ENCODE peak calls at places on chromosome 15, in eight cellular contexts. One of them, this sample, is unnamed.
A peak's percentile ranks its signal among the peaks of the same experiment; 100 is the strongest.

GRCh38 chr15:31893770-31894169 is 136.5 kb upstream of the CHRNA7 start:
- DNase-seq in GM23338: no peak
- DNase-seq in mammary epithelial cell: no peak
- DNase-seq in neural progenitor cell: no peak
- DNase-seq in endodermal cell: no peak
- DNase-seq in fibroblast of lung: no peak
- DNase-seq in mesenchymal stem cell: no peak
- DNase-seq in left lung: no peak
- DNase-seq in this sample: no peak

GRCh38 chr15:39013262-39013661 is 448.6 kb upstream of the RASGRP1 start:
- DNase-seq in fibroblast of lung: no peak
- DNase-seq in GM23338: no peak
- DNase-seq in endodermal cell: no peak
- DNase-seq in left lung: no peak
- DNase-seq in mammary epithelial cell: no peak
- DNase-seq in mesenchymal stem cell: no peak
- DNase-seq in neural progenitor cell: no peak
- DNase-seq in this sample: no peak

GRCh38 chr15:97961067-97961954 is 808 bp downstream of the ARRDC4 start:
- DNase-seq in left lung: peak; percentile 88
- DNase-seq in neural progenitor cell: peak; percentile 43
- DNase-seq in fibroblast of lung: no peak
- DNase-seq in mammary epithelial cell: peak; percentile 40
- DNase-seq in mesenchymal stem cell: peak; percentile 20
- DNase-seq in endodermal cell: peak; percentile 82
- DNase-seq in GM23338: peak; percentile 62
- DNase-seq in this sample: no peak

GRCh38 chr15:82832601-82833209 is 23.3 kb downstream of the WHAMM start:
- DNase-seq in mesenchymal stem cell: peak; percentile 86
- DNase-seq in GM23338: no peak
- DNase-seq in left lung: no peak
- DNase-seq in fibroblast of lung: peak; percentile 93
- DNase-seq in mammary epithelial cell: peak; percentile 94
- DNase-seq in neural progenitor cell: no peak
- DNase-seq in endodermal cell: no peak
- DNase-seq in this sample: peak; percentile 89

GRCh38 chr15:78111788-78112187 is 19.4 kb downstream of the SH2D7 start:
- DNase-seq in mesenchymal stem cell: no peak
- DNase-seq in left lung: no peak
- DNase-seq in endodermal cell: no peak
- DNase-seq in fibroblast of lung: no peak
- DNase-seq in GM23338: no peak
- DNase-seq in mammary epithelial cell: no peak
- DNase-seq in neural progenitor cell: no peak
- DNase-seq in this sample: no peak

GRCh38 chr15:85559530-85559929 is 179.1 kb downstream of the AKAP13 start:
- DNase-seq in mesenchymal stem cell: no peak
- DNase-seq in endodermal cell: no peak
- DNase-seq in GM23338: peak; percentile 24
- DNase-seq in mammary epithelial cell: no peak
- DNase-seq in left lung: no peak
- DNase-seq in neural progenitor cell: no peak
- DNase-seq in fibroblast of lung: no peak
- DNase-seq in this sample: no peak

GRCh38 chr15:75034615-75035014 is 11.2 kb downstream of the PPCDC start:
- DNase-seq in fibroblast of lung: no peak
- DNase-seq in GM23338: no peak
- DNase-seq in endodermal cell: no peak
- DNase-seq in neural progenitor cell: no peak
- DNase-seq in mesenchymal stem cell: no peak
- DNase-seq in mammary epithelial cell: no peak
- DNase-seq in left lung: no peak
- DNase-seq in this sample: no peak

GRCh38 chr15:75578206-75578947 is 738 bp downstream of the PTPN9 start:
- DNase-seq in mammary epithelial cell: peak; percentile 14
- DNase-seq in left lung: peak; percentile 91
- DNase-seq in fibroblast of lung: peak; percentile 34
- DNase-seq in mesenchymal stem cell: no peak
- DNase-seq in neural progenitor cell: peak; percentile 70
- DNase-seq in GM23338: peak; percentile 41
- DNase-seq in endodermal cell: peak; percentile 64
- DNase-seq in this sample: no peak

GRCh38 chr15:85743392-85744045 is 51.2 kb downstream of the KLHL25 start:
- DNase-seq in GM23338: no peak
- DNase-seq in neural progenitor cell: no peak
- DNase-seq in mesenchymal stem cell: no peak
- DNase-seq in fibroblast of lung: no peak
- DNase-seq in endodermal cell: peak; percentile 30
- DNase-seq in mammary epithelial cell: no peak
- DNase-seq in left lung: no peak
- DNase-seq in this sample: no peak

GRCh38 chr15:65032823-65033537 is 3.5 kb upstream of the MTFMT start:
- DNase-seq in fibroblast of lung: peak; percentile 61
- DNase-seq in mammary epithelial cell: peak; percentile 55
- DNase-seq in endodermal cell: peak; percentile 94
- DNase-seq in left lung: peak; percentile 77
- DNase-seq in GM23338: peak; percentile 92
- DNase-seq in mesenchymal stem cell: peak; percentile 84
- DNase-seq in neural progenitor cell: peak; percentile 92
- DNase-seq in this sample: peak; percentile 92

GRCh38 chr15:55197362-55197705 is 593 bp upstream of the RSL24D1 start:
- DNase-seq in neural progenitor cell: no peak
- DNase-seq in left lung: no peak
- DNase-seq in fibroblast of lung: no peak
- DNase-seq in mammary epithelial cell: no peak
- DNase-seq in mesenchymal stem cell: no peak
- DNase-seq in GM23338: peak; percentile 9
- DNase-seq in endodermal cell: no peak
- DNase-seq in this sample: no peak

GRCh38 chr15:67613708-67614107 is 71.2 kb downstream of the MAP2K5 start:
- DNase-seq in GM23338: peak; percentile 68
- DNase-seq in fibroblast of lung: no peak
- DNase-seq in left lung: no peak
- DNase-seq in mammary epithelial cell: no peak
- DNase-seq in neural progenitor cell: no peak
- DNase-seq in mesenchymal stem cell: no peak
- DNase-seq in endodermal cell: no peak
- DNase-seq in this sample: no peak

GRCh38 chr15:51493892-51494291 is 128.7 kb downstream of the DMXL2 start:
- DNase-seq in neural progenitor cell: no peak
- DNase-seq in GM23338: no peak
- DNase-seq in mesenchymal stem cell: peak; percentile 58
- DNase-seq in fibroblast of lung: peak; percentile 55
- DNase-seq in mammary epithelial cell: no peak
- DNase-seq in endodermal cell: no peak
- DNase-seq in left lung: no peak
- DNase-seq in this sample: no peak

GRCh38 chr15:65414841-65415621 is 7.7 kb downstream of the IGDCC4 start:
- DNase-seq in endodermal cell: peak; percentile 94
- DNase-seq in mammary epithelial cell: no peak
- DNase-seq in neural progenitor cell: peak; percentile 95
- DNase-seq in left lung: no peak
- DNase-seq in mesenchymal stem cell: peak; percentile 89
- DNase-seq in fibroblast of lung: peak; percentile 69
- DNase-seq in GM23338: peak; percentile 97
- DNase-seq in this sample: peak; percentile 45

GRCh38 chr15:73952913-73953750 is 26.9 kb downstream of the LOXL1 start:
- DNase-seq in mammary epithelial cell: no peak
- DNase-seq in GM23338: no peak
- DNase-seq in fibroblast of lung: no peak
- DNase-seq in mesenchymal stem cell: no peak
- DNase-seq in endodermal cell: no peak
- DNase-seq in neural progenitor cell: no peak
- DNase-seq in left lung: no peak
- DNase-seq in this sample: no peak

GRCh38 chr15:99729920-99730319 is 3.3 kb downstream of the LYSMD4 start:
- DNase-seq in GM23338: peak; percentile 64
- DNase-seq in mesenchymal stem cell: peak; percentile 52
- DNase-seq in fibroblast of lung: peak; percentile 41
- DNase-seq in endodermal cell: peak; percentile 79
- DNase-seq in neural progenitor cell: peak; percentile 54
- DNase-seq in mammary epithelial cell: peak; percentile 48
- DNase-seq in left lung: no peak
- DNase-seq in this sample: no peak

GRCh38 chr15:79680721-79681120 is 216.1 kb downstream of the MTHFS start:
- DNase-seq in left lung: no peak
- DNase-seq in endodermal cell: peak; percentile 62
- DNase-seq in neural progenitor cell: peak; percentile 89
- DNase-seq in mammary epithelial cell: peak; percentile 85
- DNase-seq in fibroblast of lung: peak; percentile 88
- DNase-seq in GM23338: peak; percentile 36
- DNase-seq in mesenchymal stem cell: peak; percentile 62
- DNase-seq in this sample: peak; percentile 85

GRCh38 chr15:33007295-33007855 is 187.1 kb downstream of the FMN1 start:
- DNase-seq in fibroblast of lung: peak; percentile 62
- DNase-seq in mesenchymal stem cell: peak; percentile 20
- DNase-seq in endodermal cell: peak; percentile 62
- DNase-seq in mammary epithelial cell: peak; percentile 17
- DNase-seq in neural progenitor cell: peak; percentile 59
- DNase-seq in GM23338: peak; percentile 68
- DNase-seq in left lung: no peak
- DNase-seq in this sample: no peak

GRCh38 chr15:68481321-68481720 is 49.4 kb upstream of the ITGA11 start:
- DNase-seq in endodermal cell: peak; percentile 30
- DNase-seq in GM23338: no peak
- DNase-seq in neural progenitor cell: no peak
- DNase-seq in mesenchymal stem cell: no peak
- DNase-seq in mammary epithelial cell: no peak
- DNase-seq in fibroblast of lung: no peak
- DNase-seq in left lung: no peak
- DNase-seq in this sample: no peak

GRCh38 chr15:58065445-58066041 is at the start of gene ALDH1A2:
- DNase-seq in left lung: peak; percentile 89
- DNase-seq in mammary epithelial cell: no peak
- DNase-seq in mesenchymal stem cell: no peak
- DNase-seq in fibroblast of lung: no peak
- DNase-seq in endodermal cell: peak; percentile 78
- DNase-seq in GM23338: peak; percentile 80
- DNase-seq in neural progenitor cell: peak; percentile 71
- DNase-seq in this sample: no peak

GRCh38 chr15:40939909-40940801 is 11.0 kb downstream of the DLL4 start:
- DNase-seq in endodermal cell: no peak
- DNase-seq in fibroblast of lung: no peak
- DNase-seq in mesenchymal stem cell: no peak
- DNase-seq in left lung: no peak
- DNase-seq in GM23338: no peak
- DNase-seq in neural progenitor cell: no peak
- DNase-seq in mammary epithelial cell: no peak
- DNase-seq in this sample: no peak

GRCh38 chr15:89669941-89670340 is 9.2 kb downstream of the PLIN1 start:
- DNase-seq in endodermal cell: no peak
- DNase-seq in fibroblast of lung: no peak
- DNase-seq in left lung: no peak
- DNase-seq in mammary epithelial cell: no peak
- DNase-seq in mesenchymal stem cell: no peak
- DNase-seq in neural progenitor cell: no peak
- DNase-seq in GM23338: no peak
- DNase-seq in this sample: no peak

GRCh38 chr15:25244731-25245585 is 193.9 kb downstream of the UBE3A start:
- DNase-seq in endodermal cell: peak; percentile 21
- DNase-seq in fibroblast of lung: no peak
- DNase-seq in GM23338: no peak
- DNase-seq in mammary epithelial cell: no peak
- DNase-seq in left lung: peak; percentile 53
- DNase-seq in neural progenitor cell: no peak
- DNase-seq in mesenchymal stem cell: no peak
- DNase-seq in this sample: peak; percentile 32

GRCh38 chr15:49270541-49271421 is 100.7 kb downstream of the GALK2 start:
- DNase-seq in GM23338: peak; percentile 38
- DNase-seq in fibroblast of lung: peak; percentile 97
- DNase-seq in mammary epithelial cell: no peak
- DNase-seq in neural progenitor cell: peak; percentile 23
- DNase-seq in endodermal cell: peak; percentile 46
- DNase-seq in mesenchymal stem cell: no peak
- DNase-seq in left lung: no peak
- DNase-seq in this sample: peak; percentile 10

GRCh38 chr15:93974804-93975481 is 256.4 kb upstream of the MCTP2 start:
- DNase-seq in neural progenitor cell: peak; percentile 75
- DNase-seq in mammary epithelial cell: peak; percentile 33
- DNase-seq in fibroblast of lung: peak; percentile 44
- DNase-seq in GM23338: peak; percentile 85
- DNase-seq in mesenchymal stem cell: no peak
- DNase-seq in endodermal cell: peak; percentile 74
- DNase-seq in left lung: no peak
- DNase-seq in this sample: no peak

GRCh38 chr15:92395557-92395956 is 1.9 kb downstream of the ST8SIA2 start:
- DNase-seq in left lung: no peak
- DNase-seq in mammary epithelial cell: no peak
- DNase-seq in endodermal cell: no peak
- DNase-seq in fibroblast of lung: no peak
- DNase-seq in mesenchymal stem cell: no peak
- DNase-seq in neural progenitor cell: no peak
- DNase-seq in GM23338: no peak
- DNase-seq in this sample: no peak
- H3K4me3 ChIP-seq in left lung: no peak overlapping the region
- H3K4me3 ChIP-seq in mammary epithelial cell: no peak overlapping the region
- H3K4me3 ChIP-seq in endodermal cell: peak overlapping the region; percentile 83
- H3K4me3 ChIP-seq in fibroblast of lung: no peak overlapping the region
- H3K4me3 ChIP-seq in mesenchymal stem cell: no peak overlapping the region
- H3K4me3 ChIP-seq in neural progenitor cell: peak overlapping the region; percentile 88
- H3K4me3 ChIP-seq in GM23338: peak overlapping the region; percentile 96
- H3K4me3 ChIP-seq in this sample: peak overlapping the region; percentile 57

DNA sequence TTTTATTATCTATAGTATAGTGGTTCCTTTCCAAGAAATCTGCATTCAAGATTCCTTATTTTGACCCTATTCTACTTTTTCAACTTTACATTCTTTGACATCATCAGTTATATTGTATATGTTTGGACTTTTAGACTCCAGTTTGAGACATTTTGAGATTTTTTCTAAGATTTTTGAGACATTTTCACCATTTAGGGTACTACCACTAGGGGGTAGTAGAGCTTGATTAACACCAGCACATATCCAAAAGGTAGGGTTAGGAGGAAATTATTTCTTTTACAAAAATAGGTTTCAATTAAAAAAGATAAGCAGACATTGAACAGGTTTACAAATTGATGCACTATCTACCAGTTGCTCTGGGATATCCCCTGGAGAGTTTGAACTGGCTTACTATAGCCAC is 262.5 kb downstream of the SCAPER start:
- DNase-seq in GM23338: peak; percentile 32
- DNase-seq in left lung: no peak
- DNase-seq in endodermal cell: no peak
- DNase-seq in neural progenitor cell: no peak
- DNase-seq in mammary epithelial cell: no peak
- DNase-seq in mesenchymal stem cell: no peak
- DNase-seq in fibroblast of lung: no peak
- DNase-seq in this sample: no peak
- H3K36me3 ChIP-seq in GM23338: no peaks in the 10 kb centered on the region
- H3K36me3 ChIP-seq in left lung: no peaks in the 10 kb centered on the region
- H3K36me3 ChIP-seq in endodermal cell: no peaks in the 10 kb centered on the region
- H3K36me3 ChIP-seq in neural progenitor cell: no peaks in the 10 kb centered on the region
- H3K36me3 ChIP-seq in mammary epithelial cell: no peaks in the 10 kb centered on the region
- H3K36me3 ChIP-seq in mesenchymal stem cell: peaks cover 3% of the 10 kb centered on the region
- H3K36me3 ChIP-seq in fibroblast of lung: no peaks in the 10 kb centered on the region
- H3K36me3 ChIP-seq in this sample: no peaks in the 10 kb centered on the region

GRCh38 chr15:62619105-62619504 is 423.4 kb upstream of the TPM1 start:
- DNase-seq in neural progenitor cell: no peak
- DNase-seq in mesenchymal stem cell: no peak
- DNase-seq in left lung: no peak
- DNase-seq in mammary epithelial cell: no peak
- DNase-seq in endodermal cell: no peak
- DNase-seq in GM23338: no peak
- DNase-seq in fibroblast of lung: peak; percentile 43
- DNase-seq in this sample: peak; percentile 38
- H3K27ac ChIP-seq in neural progenitor cell: no peak overlapping the region
- H3K27ac ChIP-seq in mesenchymal stem cell: peak overlapping the region; percentile 59
- H3K27ac ChIP-seq in left lung: no peak overlapping the region
- H3K27ac ChIP-seq in mammary epithelial cell: peak overlapping the region; percentile 13
- H3K27ac ChIP-seq in endodermal cell: no peak overlapping the region
- H3K27ac ChIP-seq in GM23338: no peak overlapping the region
- H3K27ac ChIP-seq in fibroblast of lung: peak overlapping the region; percentile 55
- H3K27ac ChIP-seq in this sample: peak overlapping the region; percentile 57

GRCh38 chr15:95911570-95912279 is 418.8 kb upstream of the NR2F2 start:
- DNase-seq in endodermal cell: peak; percentile 69
- DNase-seq in mammary epithelial cell: no peak
- DNase-seq in GM23338: no peak
- DNase-seq in left lung: no peak
- DNase-seq in neural progenitor cell: peak; percentile 13
- DNase-seq in fibroblast of lung: no peak
- DNase-seq in mesenchymal stem cell: peak; percentile 7
- DNase-seq in this sample: no peak
- H3K4me3 ChIP-seq in endodermal cell: peak overlapping the region; percentile 70
- H3K4me3 ChIP-seq in mammary epithelial cell: no peak overlapping the region
- H3K4me3 ChIP-seq in GM23338: peak overlapping the region; percentile 3
- H3K4me3 ChIP-seq in left lung: no peak overlapping the region
- H3K4me3 ChIP-seq in neural progenitor cell: peak overlapping the region; percentile 19
- H3K4me3 ChIP-seq in fibroblast of lung: no peak overlapping the region
- H3K4me3 ChIP-seq in mesenchymal stem cell: no peak overlapping the region
- H3K4me3 ChIP-seq in this sample: no peak overlapping the region